ENCODE peak calls at places on chromosomes 13 and 19, in six cellular contexts. O is D721Med, V is thoracic aorta, J is psoas muscle, B is GM10248, T is uterus. W is an unnamed sample.

GRCh38 chr13:112603641-112604220 is 15.8 kb upstream of the TUBGCP3 start:
- DNase-seq in J (no peak), T (no peak), V (no peak), O (no peak), B (no peak), W (no peak)

GRCh38 chr19:926595-927043 is 784 bp downstream of the ARID3A start:
- DNase-seq in T (peak), V (no peak), J (peak), B (peak), O (no peak), W (no peak)

GRCh38 chr13:101150998-101151397 is 265.3 kb downstream of the NALCN start:
- DNase-seq in J (no peak), V (no peak), B (no peak), O (no peak), T (no peak), W (no peak)

GRCh38 chr19:2944775-2945574 is at the start of gene ZNF77:
- DNase-seq in V (peak), B (peak), O (peak), T (peak), J (peak), W (peak)

GRCh38 chr13:114062754-114063153 is 69.7 kb downstream of the RASA3 start:
- DNase-seq in B (no peak), T (no peak), J (peak), V (no peak), O (no peak), W (no peak)

GRCh38 chr13:100128373-100128772 is 39.5 kb downstream of the PCCA start:
- DNase-seq in V (no peak), T (no peak), J (no peak), B (no peak), O (no peak), W (no peak)

GRCh38 chr19:48391100-48392005 is at the start of gene KDELR1:
- DNase-seq in O (peak), B (peak), V (no peak), J (peak), T (peak), W (peak)

GRCh38 chr19:40945645-40946044 is 45.4 kb upstream of the CYP2B6 start:
- DNase-seq in J (no peak), V (no peak), O (no peak), B (no peak), T (no peak), W (no peak)

GRCh38 chr19:12092065-12092867 is 27.7 kb downstream of the ZNF844 start:
- DNase-seq in B (peak), O (peak), T (peak), V (peak), J (peak), W (peak)

GRCh38 chr19:16051254-16052025 is 24.9 kb upstream of the TPM4 start:
- DNase-seq in J (no peak), B (peak), O (no peak), V (no peak), T (no peak), W (no peak)

GRCh38 chr13:26698392-26699196 is 62.0 kb downstream of the GPR12 start:
- DNase-seq in V (peak), T (peak), J (peak), O (peak), B (peak), W (peak)

GRCh38 chr13:109707044-109707794 is 79.2 kb downstream of the IRS2 start:
- DNase-seq in J (no peak), O (no peak), B (no peak), V (no peak), T (no peak), W (no peak)

GRCh38 chr13:25225970-25226369 is 53.9 kb upstream of the AMER2 start:
- DNase-seq in J (no peak), V (no peak), B (no peak), O (no peak), T (no peak), W (no peak)

GRCh38 chr13:27182844-27183497 is 11.4 kb upstream of the USP12 start:
- DNase-seq in V (peak), T (no peak), O (no peak), J (peak), B (no peak), W (no peak)

GRCh38 chr13:114081761-114082681 is 50.4 kb downstream of the RASA3 start:
- DNase-seq in J (peak), V (no peak), B (no peak), O (no peak), T (no peak), W (no peak)

GRCh38 chr19:4776436-4777205 is 14.9 kb upstream of the FEM1A start:
- DNase-seq in T (no peak), V (no peak), O (no peak), B (no peak), J (peak), W (no peak)

GRCh38 chr13:98083507-98083906 is 59.4 kb upstream of the FARP1 start:
- DNase-seq in J (no peak), V (no peak), B (no peak), T (no peak), O (no peak), W (no peak)

GRCh38 chr19:48873476-48874308 is 1.5 kb downstream of the PPP1R15A start:
- DNase-seq in B (no peak), O (no peak), V (no peak), J (no peak), T (no peak), W (no peak)

GRCh38 chr13:50370303-50370950 is 355.2 kb downstream of the KCNRG start:
- DNase-seq in B (no peak), V (no peak), O (no peak), T (no peak), J (no peak), W (no peak)

GRCh38 chr13:51913421-51914136 is 51.8 kb downstream of the CCDC70 start:
- DNase-seq in T (no peak), O (no peak), B (no peak), J (no peak), V (no peak), W (no peak)

GRCh38 chr13:51912511-51913225 is 50.9 kb downstream of the CCDC70 start:
- DNase-seq in O (no peak), V (no peak), T (no peak), J (no peak), B (no peak), W (no peak)

GRCh38 chr13:51910508-51910907 is 48.7 kb downstream of the CCDC70 start:
- DNase-seq in O (no peak), V (no peak), J (no peak), B (no peak), T (no peak), W (no peak)

GRCh38 chr13:51914137-51914493 is 52.3 kb downstream of the CCDC70 start:
- DNase-seq in O (no peak), B (no peak), V (no peak), J (no peak), T (no peak), W (no peak)

DNA sequence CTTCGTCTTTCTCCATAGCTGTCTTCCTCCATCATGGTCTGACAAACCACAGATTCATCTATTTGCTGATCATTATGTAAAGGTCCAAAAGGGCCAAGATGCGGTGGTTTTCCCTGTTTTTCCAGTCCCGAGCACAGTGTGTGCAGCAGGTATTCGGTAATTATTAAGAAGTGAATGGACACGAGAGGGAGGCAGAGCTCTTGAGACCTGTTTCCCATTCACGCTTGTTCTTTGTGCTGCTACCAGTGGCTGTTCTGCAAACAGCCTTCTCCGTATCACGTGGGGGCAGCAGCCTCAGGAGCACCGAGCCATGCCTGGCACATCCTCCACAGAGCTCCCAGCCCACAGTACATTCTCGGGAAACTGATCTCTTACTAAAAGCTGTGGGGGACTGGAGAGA is 50.3 kb downstream of the CCDC70 start:
- DNase-seq in J (no peak), T (no peak), V (no peak), B (no peak), O (no peak), W (no peak)
- TF ChIP-seq CTCF in J (no peak), T (peak), V (no peak), B (no peak), O (no peak), W (no peak)

DNA sequence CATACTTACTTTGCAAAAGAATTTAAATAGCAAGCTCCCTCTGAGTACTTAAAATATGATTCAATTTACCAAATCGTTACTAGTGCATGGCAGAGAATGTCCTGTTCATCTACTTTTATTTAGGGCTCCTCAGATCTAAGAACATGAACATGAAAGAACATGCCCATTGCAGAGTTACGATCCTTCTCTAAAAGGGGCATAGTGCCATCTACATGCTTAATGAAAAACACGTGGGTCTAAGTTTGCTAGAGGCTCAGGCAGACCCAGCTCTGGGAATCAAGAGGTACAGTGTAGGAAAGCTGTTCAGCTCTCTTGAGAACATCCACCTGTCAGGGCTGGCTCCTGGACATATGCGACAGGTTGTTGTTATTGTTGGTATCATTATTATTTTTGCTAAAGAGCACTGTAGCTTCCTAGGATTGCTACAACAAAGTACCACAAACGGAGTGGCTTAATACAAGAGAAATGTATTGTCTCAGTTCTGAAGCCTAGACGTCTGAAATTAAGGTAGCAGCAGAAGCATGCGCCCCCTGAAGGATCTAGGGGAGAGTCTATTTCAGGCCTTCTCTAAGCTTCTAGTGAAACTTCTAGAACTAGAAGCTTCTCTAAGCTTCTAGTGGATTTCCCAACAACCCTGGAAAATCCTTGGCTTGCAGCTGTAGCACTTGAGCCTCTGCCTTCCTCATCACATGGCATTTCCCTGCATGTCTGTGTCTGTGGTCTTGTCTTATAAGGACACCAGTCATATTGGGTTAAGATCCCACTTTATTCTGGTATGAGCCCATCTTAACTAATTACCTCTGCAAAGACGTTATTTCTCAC is 133.9 kb downstream of the DCT start:
- DNase-seq in T (no peak), J (no peak), O (no peak), B (no peak), V (no peak), W (no peak)
- TF ChIP-seq CTCF in T (no peak), J (no peak), O (peak), B (no peak), V (no peak), W (no peak)

DNA sequence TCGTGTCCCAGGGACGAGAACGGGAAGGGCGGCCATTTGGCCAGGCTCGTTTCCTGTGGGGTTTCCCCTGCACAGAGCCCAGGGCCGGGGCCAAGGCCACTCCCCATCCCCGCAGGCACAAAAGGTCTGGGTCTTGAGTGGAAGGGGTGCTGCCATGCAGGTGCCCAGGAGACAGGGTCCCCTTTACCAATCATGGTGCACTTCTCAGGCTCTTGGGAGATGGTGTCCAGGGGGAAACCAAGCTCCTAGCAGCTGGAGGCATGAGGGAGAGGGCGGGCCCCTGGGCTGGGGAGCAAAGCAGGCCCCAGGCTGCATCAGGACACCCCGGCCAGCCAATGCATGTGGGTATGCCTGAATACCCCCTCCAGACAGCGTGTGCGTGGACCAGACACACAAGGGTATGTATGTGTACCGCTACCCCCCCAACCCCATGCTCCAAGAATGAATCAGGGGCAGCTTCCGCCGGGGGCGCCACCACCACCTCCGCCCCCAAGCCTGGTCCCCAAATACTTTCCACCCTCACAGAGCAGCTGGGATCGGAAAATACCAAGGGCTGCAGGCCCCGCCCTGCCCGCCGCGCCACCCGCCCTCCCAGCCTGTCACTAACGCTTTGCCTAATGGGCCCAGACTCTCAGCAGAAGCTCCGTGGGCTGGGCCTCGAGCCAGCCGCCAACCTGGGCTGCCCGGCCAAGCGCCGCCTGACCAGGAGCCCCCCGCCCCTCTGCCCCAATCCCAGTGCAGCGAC is 37.6 kb upstream of the NANOS3 start:
- DNase-seq in T (peak), O (no peak), B (peak), J (peak), V (no peak), W (no peak)
- TF ChIP-seq CTCF in T (no peak), O (no peak), B (no peak), J (peak), V (peak), W (no peak)

GRCh38 chr13:22735381-22735995 is 445.3 kb upstream of the SGCG start:
- DNase-seq in B (no peak), J (no peak), T (no peak), O (no peak), V (no peak), W (no peak)
- TF ChIP-seq CTCF in B (no peak), J (no peak), T (no peak), O (peak), V (no peak), W (no peak)